ENCODE peak calls at places on chromosome 15, in six cellular contexts. One of them, this sample, is unnamed.

GRCh38 chr15:91552555-91552954 is 301.0 kb upstream of the SLCO3A1 start:
- DNase-seq in colonic mucosa: no peak
- DNase-seq in bronchial epithelial cell: no peak
- DNase-seq in naive thymus-derived CD4-positive, alpha-beta T cell: no peak
- DNase-seq in H1: no peak
- DNase-seq in lower leg skin: no peak
- DNase-seq in this sample: no peak

GRCh38 chr15:48370460-48370859 is 39.2 kb downstream of the DUT start:
- DNase-seq in lower leg skin: no peak
- DNase-seq in bronchial epithelial cell: peak
- DNase-seq in H1: no peak
- DNase-seq in colonic mucosa: no peak
- DNase-seq in naive thymus-derived CD4-positive, alpha-beta T cell: no peak
- DNase-seq in this sample: no peak

GRCh38 chr15:97174886-97175540 is 785.5 kb upstream of the ARRDC4 start:
- DNase-seq in lower leg skin: no peak
- DNase-seq in H1: no peak
- DNase-seq in naive thymus-derived CD4-positive, alpha-beta T cell: no peak
- DNase-seq in colonic mucosa: no peak
- DNase-seq in bronchial epithelial cell: no peak
- DNase-seq in this sample: no peak

GRCh38 chr15:91946914-91947313 is 93.4 kb downstream of the SLCO3A1 start:
- DNase-seq in bronchial epithelial cell: no peak
- DNase-seq in naive thymus-derived CD4-positive, alpha-beta T cell: no peak
- DNase-seq in colonic mucosa: no peak
- DNase-seq in H1: no peak
- DNase-seq in lower leg skin: no peak
- DNase-seq in this sample: no peak

GRCh38 chr15:92273732-92274131 is 119.9 kb upstream of the ST8SIA2 start:
- DNase-seq in H1: no peak
- DNase-seq in bronchial epithelial cell: no peak
- DNase-seq in lower leg skin: no peak
- DNase-seq in naive thymus-derived CD4-positive, alpha-beta T cell: no peak
- DNase-seq in colonic mucosa: no peak
- DNase-seq in this sample: no peak

GRCh38 chr15:42133892-42134502 is 22.4 kb downstream of the PLA2G4F start:
- DNase-seq in bronchial epithelial cell: no peak
- DNase-seq in H1: peak
- DNase-seq in lower leg skin: peak
- DNase-seq in colonic mucosa: peak
- DNase-seq in naive thymus-derived CD4-positive, alpha-beta T cell: peak
- DNase-seq in this sample: no peak

GRCh38 chr15:71748327-71748726 is 62.0 kb upstream of the NR2E3 start:
- DNase-seq in colonic mucosa: no peak
- DNase-seq in H1: no peak
- DNase-seq in lower leg skin: no peak
- DNase-seq in bronchial epithelial cell: peak
- DNase-seq in naive thymus-derived CD4-positive, alpha-beta T cell: no peak
- DNase-seq in this sample: no peak

GRCh38 chr15:67833504-67834248 is 6.2 kb downstream of the RNU6-1 start:
- DNase-seq in colonic mucosa: peak
- DNase-seq in lower leg skin: no peak
- DNase-seq in bronchial epithelial cell: no peak
- DNase-seq in H1: peak
- DNase-seq in naive thymus-derived CD4-positive, alpha-beta T cell: peak
- DNase-seq in this sample: no peak

GRCh38 chr15:101615414-101615985 is 36.7 kb downstream of the TM2D3 start:
- DNase-seq in naive thymus-derived CD4-positive, alpha-beta T cell: no peak
- DNase-seq in lower leg skin: no peak
- DNase-seq in bronchial epithelial cell: no peak
- DNase-seq in H1: no peak
- DNase-seq in colonic mucosa: no peak
- DNase-seq in this sample: no peak

GRCh38 chr15:78323693-78324092 is 16.5 kb upstream of the CRABP1 start:
- DNase-seq in naive thymus-derived CD4-positive, alpha-beta T cell: no peak
- DNase-seq in bronchial epithelial cell: no peak
- DNase-seq in lower leg skin: no peak
- DNase-seq in colonic mucosa: no peak
- DNase-seq in H1: no peak
- DNase-seq in this sample: no peak

GRCh38 chr15:60590935-60591490 is 112.1 kb upstream of the ICE2 start:
- DNase-seq in colonic mucosa: peak
- DNase-seq in naive thymus-derived CD4-positive, alpha-beta T cell: peak
- DNase-seq in bronchial epithelial cell: no peak
- DNase-seq in lower leg skin: peak
- DNase-seq in H1: peak
- DNase-seq in this sample: peak

GRCh38 chr15:73910904-73911303 is 15.4 kb upstream of the LOXL1 start:
- DNase-seq in H1: no peak
- DNase-seq in colonic mucosa: no peak
- DNase-seq in lower leg skin: no peak
- DNase-seq in bronchial epithelial cell: no peak
- DNase-seq in naive thymus-derived CD4-positive, alpha-beta T cell: no peak
- DNase-seq in this sample: no peak

GRCh38 chr15:83565553-83566159 is 88.3 kb upstream of the ADAMTSL3 start:
- DNase-seq in lower leg skin: no peak
- DNase-seq in colonic mucosa: no peak
- DNase-seq in naive thymus-derived CD4-positive, alpha-beta T cell: no peak
- DNase-seq in bronchial epithelial cell: peak
- DNase-seq in H1: no peak
- DNase-seq in this sample: no peak

GRCh38 chr15:77027697-77028450 is 32.9 kb downstream of the PSTPIP1 start:
- DNase-seq in colonic mucosa: peak
- DNase-seq in naive thymus-derived CD4-positive, alpha-beta T cell: peak
- DNase-seq in lower leg skin: no peak
- DNase-seq in bronchial epithelial cell: no peak
- DNase-seq in H1: peak
- DNase-seq in this sample: peak

GRCh38 chr15:31307270-31308184 is 19.1 kb upstream of the KLF13 start:
- DNase-seq in lower leg skin: peak
- DNase-seq in naive thymus-derived CD4-positive, alpha-beta T cell: no peak
- DNase-seq in H1: peak
- DNase-seq in bronchial epithelial cell: no peak
- DNase-seq in colonic mucosa: no peak
- DNase-seq in this sample: no peak

GRCh38 chr15:100133981-100134711 is 207.6 kb downstream of the ADAMTS17 start:
- DNase-seq in H1: no peak
- DNase-seq in colonic mucosa: no peak
- DNase-seq in lower leg skin: no peak
- DNase-seq in bronchial epithelial cell: no peak
- DNase-seq in naive thymus-derived CD4-positive, alpha-beta T cell: no peak
- DNase-seq in this sample: peak

GRCh38 chr15:100129677-100130076 is 212.1 kb downstream of the ADAMTS17 start:
- DNase-seq in bronchial epithelial cell: no peak
- DNase-seq in colonic mucosa: no peak
- DNase-seq in naive thymus-derived CD4-positive, alpha-beta T cell: no peak
- DNase-seq in H1: no peak
- DNase-seq in lower leg skin: no peak
- DNase-seq in this sample: peak

GRCh38 chr15:100133001-100133400 is 208.8 kb downstream of the ADAMTS17 start:
- DNase-seq in lower leg skin: no peak
- DNase-seq in colonic mucosa: no peak
- DNase-seq in H1: peak
- DNase-seq in bronchial epithelial cell: no peak
- DNase-seq in naive thymus-derived CD4-positive, alpha-beta T cell: no peak
- DNase-seq in this sample: peak

GRCh38 chr15:100132309-100132708 is 209.5 kb downstream of the ADAMTS17 start:
- DNase-seq in H1: no peak
- DNase-seq in lower leg skin: no peak
- DNase-seq in bronchial epithelial cell: no peak
- DNase-seq in colonic mucosa: no peak
- DNase-seq in naive thymus-derived CD4-positive, alpha-beta T cell: no peak
- DNase-seq in this sample: peak

GRCh38 chr15:100131321-100132224 is 210.2 kb downstream of the ADAMTS17 start:
- DNase-seq in lower leg skin: no peak
- DNase-seq in naive thymus-derived CD4-positive, alpha-beta T cell: peak
- DNase-seq in H1: no peak
- DNase-seq in colonic mucosa: no peak
- DNase-seq in bronchial epithelial cell: peak
- DNase-seq in this sample: peak
- H3K4me3 ChIP-seq in lower leg skin: no peak
- H3K4me3 ChIP-seq in naive thymus-derived CD4-positive, alpha-beta T cell: no peak
- H3K4me3 ChIP-seq in H1: no peak
- H3K4me3 ChIP-seq in colonic mucosa: no peak
- H3K4me3 ChIP-seq in bronchial epithelial cell: peak
- H3K4me3 ChIP-seq in this sample: peak

DNA sequence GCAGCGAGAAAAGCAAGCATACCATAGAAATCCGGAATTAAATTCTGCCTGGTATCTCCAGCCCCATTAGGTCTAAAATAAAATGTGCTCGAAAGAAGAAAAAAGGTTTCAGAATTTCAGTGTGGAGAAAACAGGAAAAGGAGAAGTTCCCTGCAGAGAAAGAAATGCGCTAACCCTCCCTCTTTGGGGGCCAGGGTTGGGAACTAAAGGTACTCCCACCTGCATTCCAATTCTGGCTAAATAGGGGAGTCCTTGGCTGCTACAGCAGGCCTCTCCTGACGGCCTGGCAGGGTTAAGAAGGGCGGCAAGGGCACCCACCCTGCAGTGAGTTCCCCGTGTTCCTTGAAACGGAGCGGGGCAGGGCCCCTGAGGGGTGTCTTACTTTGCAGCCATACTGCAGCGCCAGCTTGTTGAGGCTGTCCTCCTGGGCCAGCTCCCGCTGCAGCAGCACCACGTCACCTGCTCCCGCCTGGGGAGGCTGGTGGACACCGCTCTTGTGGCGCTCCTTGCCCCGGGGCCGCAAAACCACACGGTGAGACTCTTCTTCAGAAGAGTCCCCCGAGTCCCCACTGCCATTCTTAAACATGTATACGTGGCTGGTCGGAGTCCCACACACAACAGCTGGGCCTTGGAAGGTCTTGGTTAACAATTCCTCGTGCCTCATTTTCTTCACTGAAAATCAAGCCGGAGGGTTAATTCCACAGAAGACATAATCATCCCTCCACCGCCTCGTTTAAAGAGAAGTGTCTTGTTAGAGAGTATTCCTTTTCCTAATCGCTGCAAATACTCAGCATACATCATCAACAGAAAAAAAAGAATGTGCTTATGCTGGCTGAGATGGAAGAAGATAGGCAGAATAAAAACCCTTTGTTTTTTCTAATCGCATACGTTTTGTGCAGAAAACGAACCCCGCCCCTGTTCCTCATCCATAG is 1.6 kb downstream of the LYSMD4 start:
- DNase-seq in H1: peak
- DNase-seq in lower leg skin: no peak
- DNase-seq in bronchial epithelial cell: no peak
- DNase-seq in colonic mucosa: no peak
- DNase-seq in naive thymus-derived CD4-positive, alpha-beta T cell: no peak
- DNase-seq in this sample: no peak
- H3K4me3 ChIP-seq in H1: peak
- H3K4me3 ChIP-seq in lower leg skin: no peak
- H3K4me3 ChIP-seq in bronchial epithelial cell: no peak
- H3K4me3 ChIP-seq in colonic mucosa: peak
- H3K4me3 ChIP-seq in naive thymus-derived CD4-positive, alpha-beta T cell: peak
- H3K4me3 ChIP-seq in this sample: peak

GRCh38 chr15:98763179-98763578 is 114.8 kb downstream of the IGF1R start:
- DNase-seq in H1: no peak
- DNase-seq in naive thymus-derived CD4-positive, alpha-beta T cell: no peak
- DNase-seq in colonic mucosa: no peak
- DNase-seq in lower leg skin: no peak
- DNase-seq in bronchial epithelial cell: peak
- DNase-seq in this sample: no peak
- H3K4me3 ChIP-seq in H1: no peak
- H3K4me3 ChIP-seq in naive thymus-derived CD4-positive, alpha-beta T cell: no peak
- H3K4me3 ChIP-seq in colonic mucosa: no peak
- H3K4me3 ChIP-seq in lower leg skin: no peak
- H3K4me3 ChIP-seq in bronchial epithelial cell: no peak
- H3K4me3 ChIP-seq in this sample: no peak

DNA sequence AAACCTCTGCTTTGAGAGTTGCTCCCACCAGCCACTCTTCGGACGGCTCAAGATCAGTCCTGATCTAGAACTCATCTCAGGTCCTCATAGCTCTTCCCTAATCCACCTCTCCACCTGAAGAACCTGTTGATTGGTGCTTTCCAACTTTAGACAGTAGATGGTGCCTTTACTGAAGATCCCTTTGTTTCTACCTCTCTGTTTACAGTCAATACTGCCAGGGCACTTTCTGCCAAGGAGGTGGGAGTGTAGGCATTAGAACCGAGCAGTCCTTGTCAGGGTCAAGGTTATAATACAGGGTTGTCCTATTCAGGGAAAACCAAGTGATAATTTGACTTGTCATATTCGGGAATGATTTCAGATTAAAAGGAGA is 1.2 kb downstream of the CGNL1 start:
- DNase-seq in H1: no peak
- DNase-seq in naive thymus-derived CD4-positive, alpha-beta T cell: no peak
- DNase-seq in colonic mucosa: no peak
- DNase-seq in lower leg skin: no peak
- DNase-seq in bronchial epithelial cell: peak
- DNase-seq in this sample: no peak
- H3K4me3 ChIP-seq in H1: no peak
- H3K4me3 ChIP-seq in naive thymus-derived CD4-positive, alpha-beta T cell: no peak
- H3K4me3 ChIP-seq in colonic mucosa: no peak
- H3K4me3 ChIP-seq in lower leg skin: no peak
- H3K4me3 ChIP-seq in bronchial epithelial cell: no peak
- H3K4me3 ChIP-seq in this sample: peak

DNA sequence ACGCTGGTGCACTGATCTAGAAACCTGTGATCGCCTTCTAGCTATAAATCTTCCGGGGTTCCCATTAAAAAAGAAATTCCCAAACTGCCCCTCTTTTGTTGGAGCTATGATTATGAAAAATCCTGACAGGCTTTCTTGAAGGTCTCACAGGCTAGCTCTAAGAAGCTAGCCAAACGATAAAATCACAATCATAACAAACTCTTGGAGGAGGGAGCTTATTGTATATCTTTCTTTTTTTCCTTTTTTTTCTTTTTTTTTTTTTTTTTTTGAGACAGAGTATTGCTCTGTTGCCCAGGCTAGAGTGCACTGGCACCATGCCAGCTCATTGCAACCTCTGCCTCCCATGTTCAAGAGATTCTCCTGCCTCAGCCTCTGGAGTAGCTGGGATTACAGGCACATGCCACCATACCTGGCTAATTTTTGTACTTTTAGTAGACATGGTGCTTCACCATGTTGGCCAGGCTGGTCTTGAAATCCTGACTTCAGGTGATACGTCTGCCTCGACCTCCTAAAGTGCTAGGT is 72.0 kb downstream of the MYO1E start:
- DNase-seq in H1: no peak
- DNase-seq in colonic mucosa: no peak
- DNase-seq in lower leg skin: no peak
- DNase-seq in naive thymus-derived CD4-positive, alpha-beta T cell: no peak
- DNase-seq in bronchial epithelial cell: no peak
- DNase-seq in this sample: no peak
- H3K4me3 ChIP-seq in H1: no peak
- H3K4me3 ChIP-seq in colonic mucosa: no peak
- H3K4me3 ChIP-seq in lower leg skin: no peak
- H3K4me3 ChIP-seq in naive thymus-derived CD4-positive, alpha-beta T cell: peak
- H3K4me3 ChIP-seq in bronchial epithelial cell: no peak
- H3K4me3 ChIP-seq in this sample: peak

DNA sequence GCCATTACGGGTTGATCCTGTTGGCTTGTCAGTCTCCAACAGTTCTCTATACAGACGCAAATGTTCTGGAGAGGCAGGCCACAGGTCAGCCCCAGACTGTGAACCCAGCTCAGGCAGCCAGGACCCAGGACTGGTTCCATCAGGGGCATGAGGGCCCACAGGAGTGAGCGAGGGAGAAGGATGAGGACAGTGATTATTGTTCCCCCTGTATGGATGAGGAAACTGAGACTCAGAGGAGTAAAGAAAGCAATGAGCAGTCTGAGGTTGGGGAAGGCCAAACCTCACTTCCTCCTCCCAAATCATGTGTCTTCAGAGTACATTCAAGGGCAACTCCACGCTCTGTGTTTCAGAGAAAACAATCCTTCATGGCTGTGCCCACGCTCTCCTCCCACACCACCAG is 121.9 kb downstream of the RPLP1 start:
- DNase-seq in colonic mucosa: no peak
- DNase-seq in naive thymus-derived CD4-positive, alpha-beta T cell: no peak
- DNase-seq in bronchial epithelial cell: no peak
- DNase-seq in lower leg skin: no peak
- DNase-seq in H1: no peak
- DNase-seq in this sample: no peak
- H3K4me3 ChIP-seq in colonic mucosa: no peak
- H3K4me3 ChIP-seq in naive thymus-derived CD4-positive, alpha-beta T cell: no peak
- H3K4me3 ChIP-seq in bronchial epithelial cell: no peak
- H3K4me3 ChIP-seq in lower leg skin: no peak
- H3K4me3 ChIP-seq in H1: no peak
- H3K4me3 ChIP-seq in this sample: no peak

This sample was measured in coronary artery.